ENCODE peak calls at places on chromosomes 13 and 19, in five cellular contexts. E is dorsolateral prefrontal cortex, A is astrocyte, D is AG04450, R is RWPE1. M is an unnamed sample.

GRCh38 chr13:33490461-33491327 is 205.1 kb upstream of the STARD13 start:
- DNase-seq in E (peak; percentile 33), A (no peak), D (no peak), R (no peak), M (no peak)

GRCh38 chr19:33508941-33509614 is 12.5 kb downstream of the PEPD start:
- DNase-seq in E (no peak), A (peak; percentile 73), D (no peak), R (no peak), M (no peak)

GRCh38 chr13:33710924-33711323 is 107.0 kb upstream of the RFC3 start:
- DNase-seq in E (no peak), A (no peak), D (no peak), R (no peak), M (no peak)

GRCh38 chr19:35715981-35716734 is 1.6 kb upstream of the KMT2B start:
- DNase-seq in E (no peak), A (peak; percentile 30), D (no peak), R (peak; percentile 46), M (no peak)

GRCh38 chr19:50328257-50329145 is 676 bp downstream of the KCNC3 start:
- DNase-seq in E (no peak), A (no peak), D (no peak), R (no peak), M (no peak)

GRCh38 chr19:11263726-11264125 is 1.4 kb upstream of the DOCK6 start:
- DNase-seq in E (no peak), A (no peak), D (no peak), R (no peak), M (no peak)

GRCh38 chr13:44411841-44412240 is 38.2 kb downstream of the SERP2 start:
- DNase-seq in E (no peak), A (no peak), D (no peak), R (no peak), M (no peak)

GRCh38 chr13:23087884-23088283 is 92.9 kb upstream of the SGCG start:
- DNase-seq in E (no peak), A (no peak), D (no peak), R (peak; percentile 20), M (peak; percentile 53)

GRCh38 chr13:93670858-93671257 is 444.3 kb downstream of the GPC6 start:
- DNase-seq in E (no peak), A (no peak), D (no peak), R (no peak), M (no peak)

GRCh38 chr13:40920826-40921225 is 98.3 kb downstream of the ELF1 start:
- DNase-seq in E (no peak), A (peak; percentile 47), D (peak; percentile 8), R (no peak), M (no peak)

GRCh38 chr13:46684287-46685001 is 112.5 kb downstream of the ESD start:
- DNase-seq in E (no peak), A (no peak), D (no peak), R (no peak), M (no peak)

GRCh38 chr13:26743971-26744370 is 16.6 kb downstream of the GPR12 start:
- DNase-seq in E (no peak), A (no peak), D (no peak), R (no peak), M (no peak)

GRCh38 chr19:13074378-13074777 is 28.3 kb downstream of the LYL1 start:
- DNase-seq in E (no peak), A (no peak), D (no peak), R (no peak), M (no peak)

GRCh38 chr13:99162962-99163361 is 37.7 kb upstream of the UBAC2 start:
- DNase-seq in E (no peak), A (no peak), D (no peak), R (no peak), M (no peak)

GRCh38 chr19:14632286-14632685 is 42.4 kb downstream of the ADGRE3 start:
- DNase-seq in E (no peak), A (no peak), D (no peak), R (peak; percentile 81), M (peak; percentile 17)

GRCh38 chr19:36773223-36773579 is 594 bp upstream of the ZNF850 start:
- DNase-seq in E (no peak), A (no peak), D (no peak), R (no peak), M (no peak)

GRCh38 chr13:31980842-31981241 is 50.7 kb upstream of the FRY start:
- DNase-seq in E (no peak), A (no peak), D (no peak), R (no peak), M (no peak)

GRCh38 chr19:4149518-4150288 is 3.7 kb upstream of the CREB3L3 start:
- DNase-seq in E (no peak), A (no peak), D (no peak), R (no peak), M (no peak)

GRCh38 chr13:43085545-43085944 is 62.2 kb downstream of the DNAJC15 start:
- DNase-seq in E (no peak), A (peak; percentile 14), D (no peak), R (peak; percentile 20), M (peak; percentile 40)

GRCh38 chr13:99266827-99267226 is 8.6 kb upstream of the GPR18 start:
- DNase-seq in E (no peak), A (no peak), D (no peak), R (no peak), M (no peak)

GRCh38 chr13:37617162-37617561 is 18.6 kb upstream of the POSTN start:
- DNase-seq in E (no peak), A (peak; percentile 96), D (no peak), R (no peak), M (peak; percentile 28)

M was measured in epithelial cell of esophagus.